ENCODE peak calls at places on chromosomes 4 and X, in four cellular contexts. I, G, K and Q are unnamed samples.

GRCh38 chr4:40769266-40769665 is 19.5 kb downstream of the NSUN7 start:
- DNase-seq in I (no peak), G (no peak), K (no peak), Q (no peak)

GRCh38 chr4:83255584-83255983 is 29.0 kb downstream of the COQ2 start:
- DNase-seq in I (no peak), G (no peak), K (no peak), Q (peak)

GRCh38 chr4:129498626-129499025 is 402.7 kb downstream of the C4orf33 start:
- DNase-seq in I (no peak), G (no peak), K (no peak), Q (no peak)

GRCh38 chrX:39894626-39895025 is 203.1 kb downstream of the BCOR start:
- DNase-seq in I (no peak), G (no peak), K (no peak), Q (no peak)

GRCh38 chr4:123640271-123640670 is 243.7 kb downstream of the SPRY1 start:
- DNase-seq in I (no peak), G (no peak), K (no peak), Q (no peak)

GRCh38 chr4:155666701-155667537 is at the start of gene GUCY1A1:
- DNase-seq in I (no peak), G (peak), K (no peak), Q (no peak)

GRCh38 chrX:39149761-39150160 is 348.5 kb downstream of the MID1IP1 start:
- DNase-seq in I (peak), G (peak), K (no peak), Q (no peak)

GRCh38 chr4:6148506-6149205 is 51.7 kb downstream of the JAKMIP1 start:
- DNase-seq in I (no peak), G (no peak), K (no peak), Q (no peak)

GRCh38 chr4:146061610-146062324 is 113.8 kb upstream of the LSM6 start:
- DNase-seq in I (no peak), G (no peak), K (no peak), Q (no peak)

GRCh38 chr4:181597766-181598165 is 645.4 kb upstream of the TENM3 start:
- DNase-seq in I (no peak), G (no peak), K (no peak), Q (no peak)

GRCh38 chrX:100750901-100751300 is 19.0 kb upstream of the SYTL4 start:
- DNase-seq in I (no peak), G (no peak), K (no peak), Q (no peak)

GRCh38 chr4:169912996-169913395 is 113.2 kb downstream of the MFAP3L start:
- DNase-seq in I (no peak), G (no peak), K (no peak), Q (no peak)

GRCh38 chrX:135484636-135485289 is 35.7 kb upstream of the INTS6L start:
- DNase-seq in I (peak), G (no peak), K (no peak), Q (peak)

GRCh38 chr4:11799182-11799581 is 370.5 kb upstream of the HS3ST1 start:
- DNase-seq in I (no peak), G (no peak), K (no peak), Q (no peak)

GRCh38 chrX:38717871-38718270 is 83.4 kb upstream of the MID1IP1 start:
- DNase-seq in I (peak), G (no peak), K (no peak), Q (peak)

GRCh38 chrX:148380614-148381561 is 119.5 kb upstream of the AFF2 start:
- DNase-seq in I (no peak), G (no peak), K (peak), Q (no peak)

GRCh38 chr4:42904986-42905385 is 12.5 kb downstream of the GRXCR1 start:
- DNase-seq in I (no peak), G (no peak), K (no peak), Q (no peak)

GRCh38 chr4:182142146-182143085 is 100.8 kb upstream of the TENM3 start:
- DNase-seq in I (no peak), G (peak), K (no peak), Q (no peak)

GRCh38 chrX:2513120-2513664 is 12.4 kb upstream of the DHRSX start:
- DNase-seq in I (no peak), G (no peak), K (no peak), Q (no peak)
- TF ChIP-seq EGR1 in I (no peak), G (no peak), K (no peak), Q (no peak)

DNA sequence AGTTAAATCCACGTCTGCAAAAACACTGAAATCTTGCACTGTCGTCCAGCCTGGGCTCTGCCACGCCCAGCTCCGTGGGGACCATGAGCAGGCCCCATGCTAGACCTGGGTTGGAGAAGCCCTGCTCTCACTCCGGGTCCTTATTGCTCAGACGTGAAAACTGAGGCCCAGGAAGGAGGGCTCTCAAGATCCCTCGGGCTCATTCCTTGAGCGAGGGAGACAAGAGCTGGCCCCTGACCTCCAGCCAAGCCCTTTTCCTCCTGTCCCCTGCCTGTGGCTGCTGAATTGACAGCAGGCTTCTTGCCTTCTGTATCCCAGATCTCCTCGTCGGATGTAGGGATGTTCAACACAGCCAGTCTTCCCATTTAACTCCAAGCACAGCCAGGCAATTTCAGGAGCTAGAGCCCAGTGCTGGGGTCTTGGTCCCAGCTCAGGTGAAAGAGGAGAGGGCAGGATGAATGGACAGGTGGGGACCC is 109.5 kb downstream of the CPZ start:
- DNase-seq in I (no peak), G (peak), K (no peak), Q (no peak)
- TF ChIP-seq EGR1 in I (no peak), G (no peak), K (no peak), Q (no peak)

DNA sequence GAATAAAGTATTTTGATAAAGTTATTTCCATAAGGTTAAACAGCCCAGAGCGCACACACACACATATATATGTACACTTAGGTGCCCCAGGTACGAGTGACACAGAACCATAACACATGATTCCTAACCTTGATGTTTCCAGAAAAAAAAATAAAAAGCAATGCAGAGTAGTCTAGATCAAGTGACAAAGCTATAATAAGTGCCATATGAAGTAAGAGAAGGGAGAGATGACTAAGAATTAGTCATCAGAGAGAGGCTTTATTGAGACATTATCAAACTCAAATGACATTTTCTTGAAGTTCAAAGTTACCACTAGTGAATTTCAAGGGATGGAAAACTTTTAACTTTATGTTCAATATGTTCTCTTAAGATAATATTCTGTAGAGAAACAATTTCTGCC is 215.0 kb downstream of the HTR2C start:
- DNase-seq in I (no peak), G (no peak), K (no peak), Q (peak)
- TF ChIP-seq EGR1 in I (no peak), G (no peak), K (no peak), Q (no peak)

DNA sequence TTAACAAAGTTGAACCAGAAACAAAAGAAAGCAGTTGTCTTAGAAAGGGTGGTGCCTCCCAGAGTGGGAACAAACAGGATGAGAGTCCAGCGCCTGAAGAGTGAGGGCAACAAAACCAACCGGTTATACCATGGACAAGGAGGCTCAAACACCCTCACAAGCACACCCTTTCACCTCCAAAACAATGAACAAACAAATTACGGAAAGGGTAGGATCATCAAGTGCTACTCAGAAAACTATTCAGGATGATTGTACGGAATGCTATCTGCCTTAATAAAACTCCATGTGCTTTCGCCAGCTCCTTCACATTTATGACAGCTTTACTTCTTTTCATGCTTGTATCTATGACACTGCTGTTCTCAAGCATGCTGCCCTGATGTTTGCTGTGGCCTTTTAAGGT is 26.8 kb downstream of the SLC39A8 start:
- DNase-seq in I (no peak), G (no peak), K (no peak), Q (no peak)
- TF ChIP-seq EGR1 in I (no peak), G (no peak), K (no peak), Q (no peak)

DNA sequence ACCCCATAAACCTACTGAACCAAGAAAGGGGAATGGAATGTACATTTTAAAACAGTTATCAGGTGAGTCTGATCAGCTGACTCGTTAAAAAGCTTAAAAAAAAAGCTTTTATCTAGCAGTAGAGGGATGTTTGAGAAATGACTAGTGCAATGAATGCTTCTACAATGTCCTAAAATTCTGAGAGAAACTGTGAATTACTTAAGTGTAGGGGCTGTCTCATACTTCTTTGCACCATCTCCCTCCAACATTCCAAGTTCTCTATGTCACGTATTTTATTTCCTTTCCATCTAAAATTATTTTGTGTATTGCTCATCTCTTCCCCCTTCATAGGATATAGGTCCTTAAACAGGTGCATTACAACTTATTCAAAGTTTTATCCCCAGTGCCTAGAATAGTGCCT is 11.9 kb upstream of the AREG start:
- DNase-seq in I (no peak), G (no peak), K (no peak), Q (no peak)
- TF ChIP-seq EGR1 in I (no peak), G (no peak), K (no peak), Q (no peak)

DNA sequence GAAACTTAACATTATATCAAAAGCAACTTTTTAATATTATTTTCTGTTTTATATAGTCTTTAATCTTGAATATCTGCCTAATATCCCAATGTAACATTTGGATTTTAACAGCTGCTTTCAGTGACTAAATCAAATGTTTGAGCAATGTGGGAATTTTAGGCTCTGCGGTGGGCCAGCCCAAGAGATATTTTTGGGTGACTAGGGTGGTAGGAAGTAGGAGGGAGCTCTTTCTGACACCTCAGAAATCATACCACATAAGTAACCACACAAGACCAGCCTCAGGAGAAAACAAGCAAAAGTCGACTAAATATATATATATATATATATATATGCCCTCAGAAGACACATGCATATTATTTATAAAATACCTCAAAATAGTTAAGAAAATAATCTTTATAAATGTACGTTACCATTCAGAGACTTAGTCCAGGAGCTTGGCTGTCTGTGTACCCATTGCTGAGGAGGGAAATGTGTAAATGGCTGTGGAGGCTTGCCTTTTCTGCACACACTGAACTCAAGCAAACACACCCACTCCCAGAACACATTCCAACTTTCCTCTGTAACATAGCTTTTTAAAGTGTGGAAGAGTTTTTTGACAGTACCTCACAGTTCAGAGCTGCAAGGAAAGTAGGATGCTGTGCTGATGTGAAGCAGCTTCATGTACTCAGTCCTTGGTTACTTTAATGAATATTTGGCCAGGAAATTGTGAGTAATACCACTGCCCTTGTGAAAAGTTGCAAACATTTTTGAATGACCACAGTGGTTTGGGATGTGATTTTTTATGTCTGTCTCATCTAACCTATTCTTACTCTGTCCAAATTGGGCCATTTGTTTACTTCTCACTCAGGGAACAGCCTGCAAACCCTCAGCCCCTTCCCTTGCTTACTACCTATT is at the start of gene RTL3:
- DNase-seq in I (no peak), G (no peak), K (no peak), Q (no peak)
- TF ChIP-seq EGR1 in I (no peak), G (no peak), K (no peak), Q (no peak)

GRCh38 chr4:172734555-172734954 is 434.1 kb upstream of the GALNT7 start:
- DNase-seq in I (no peak), G (no peak), K (no peak), Q (no peak)

GRCh38 chr4:172740434-172740833 is 428.2 kb upstream of the GALNT7 start:
- DNase-seq in I (no peak), G (no peak), K (no peak), Q (no peak)

DNA sequence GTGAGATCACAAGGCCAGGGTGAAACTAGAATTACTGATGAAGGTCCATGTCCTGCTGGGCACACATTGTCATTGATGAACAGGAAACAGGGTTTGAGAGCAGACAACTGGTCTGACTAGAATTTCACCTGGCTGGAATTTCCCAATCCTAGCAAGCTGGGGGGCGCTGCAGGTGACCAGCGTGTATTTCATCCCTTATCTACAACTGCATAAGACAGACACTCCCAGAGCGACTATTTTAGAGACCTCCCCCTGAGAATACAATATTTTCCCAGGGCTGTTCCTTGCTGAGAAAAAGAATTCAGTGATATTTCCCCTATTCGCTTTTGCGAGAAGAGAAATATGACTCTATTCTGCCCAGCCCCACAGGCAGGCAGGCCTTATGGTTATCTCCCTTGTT is 432.6 kb upstream of the GALNT7 start:
- DNase-seq in I (no peak), G (no peak), K (no peak), Q (no peak)
- TF ChIP-seq EGR1 in I (no peak), G (no peak), K (no peak), Q (no peak)

GRCh38 chr4:94446386-94446785 is 5.4 kb upstream of the PDLIM5 start:
- DNase-seq in I (no peak), G (no peak), K (no peak), Q (no peak)
- TF ChIP-seq EGR1 in I (no peak), G (no peak), K (no peak), Q (no peak)

DNA sequence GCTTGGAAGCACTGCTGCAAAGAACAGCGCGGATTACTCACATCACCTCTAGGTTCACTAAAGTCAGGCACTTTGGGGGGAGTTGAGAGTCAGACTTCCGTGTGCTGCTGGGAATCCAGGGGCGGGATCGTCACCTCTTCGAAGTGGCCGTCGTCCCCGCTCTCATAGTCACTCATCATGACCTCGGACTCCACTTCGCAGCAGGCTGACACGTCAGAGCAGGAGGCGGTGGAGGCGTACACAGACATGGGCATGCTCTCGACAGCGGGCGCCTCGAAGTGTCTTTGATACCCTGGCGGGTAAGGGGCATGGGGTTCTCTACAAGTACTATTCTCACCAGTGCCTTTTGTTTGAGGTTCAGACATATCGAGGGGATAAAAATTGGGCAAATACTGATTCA is 33.1 kb upstream of the MTNR1A start:
- DNase-seq in I (no peak), G (peak), K (no peak), Q (no peak)
- TF ChIP-seq EGR1 in I (no peak), G (no peak), K (no peak), Q (no peak)